ENCODE peak calls at places on chromosomes 3 and 15, in five cellular contexts. D is neural crest cell, K is glutamatergic neuron, O is K562, W is foreskin fibroblast. C is an unnamed sample.

GRCh38 chr3:177894021-177894690 is 642.1 kb upstream of the KCNMB2 start:
- DNase-seq in D (no peak), K (no peak), O (no peak), W (no peak), C (no peak)

GRCh38 chr3:192515661-192516040 is 211.7 kb downstream of the FGF12 start:
- DNase-seq in D (no peak), K (no peak), O (no peak), W (no peak), C (no peak)

GRCh38 chr3:146331967-146332366 is 81.1 kb upstream of the PLSCR4 start:
- DNase-seq in D (no peak), K (no peak), O (no peak), W (no peak), C (no peak)

GRCh38 chr3:129692743-129693142 is 86.3 kb upstream of the PLXND1 start:
- DNase-seq in D (no peak), K (no peak), O (no peak), W (no peak), C (no peak)

GRCh38 chr3:194189243-194189791 is 53.4 kb downstream of the HES1 start:
- DNase-seq in D (no peak), K (peak; percentile 45), O (no peak), W (no peak), C (no peak)

GRCh38 chr3:24339266-24339825 is 155.3 kb downstream of the THRB start:
- DNase-seq in D (no peak), K (no peak), O (no peak), W (no peak), C (no peak)

GRCh38 chr15:87487484-87487883 is 769.1 kb downstream of the NTRK3 start:
- DNase-seq in D (no peak), K (no peak), O (no peak), W (no peak), C (no peak)

GRCh38 chr3:55879901-55880331 is 392.8 kb upstream of the WNT5A start:
- DNase-seq in D (no peak), K (no peak), O (no peak), W (no peak), C (no peak)

GRCh38 chr15:82159922-82160321 is 102.6 kb downstream of the EFL1 start:
- DNase-seq in D (no peak), K (no peak), O (no peak), W (peak; percentile 99), C (no peak)

GRCh38 chr3:81554805-81555204 is 206.6 kb downstream of the GBE1 start:
- DNase-seq in D (no peak), K (no peak), O (no peak), W (no peak), C (no peak)

GRCh38 chr15:69766156-69766555 is 313.5 kb downstream of the RPLP1 start:
- DNase-seq in D (no peak), K (no peak), O (no peak), W (no peak), C (no peak)

GRCh38 chr3:152436707-152437615 is 168.2 kb downstream of the MBNL1 start:
- DNase-seq in D (no peak), K (no peak), O (no peak), W (no peak), C (no peak)

GRCh38 chr15:65344214-65344908 is 33.4 kb downstream of the IGDCC3 start:
- DNase-seq in D (no peak), K (peak; percentile 11), O (no peak), W (no peak), C (peak; percentile 50)

GRCh38 chr3:87350367-87351199 is 74.2 kb upstream of the POU1F1 start:
- DNase-seq in D (no peak), K (no peak), O (peak; percentile 43), W (peak; percentile 28), C (peak; percentile 7)

GRCh38 chr15:85874236-85874635 is 79.5 kb upstream of the KLHL25 start:
- DNase-seq in D (no peak), K (no peak), O (no peak), W (no peak), C (no peak)

DNA sequence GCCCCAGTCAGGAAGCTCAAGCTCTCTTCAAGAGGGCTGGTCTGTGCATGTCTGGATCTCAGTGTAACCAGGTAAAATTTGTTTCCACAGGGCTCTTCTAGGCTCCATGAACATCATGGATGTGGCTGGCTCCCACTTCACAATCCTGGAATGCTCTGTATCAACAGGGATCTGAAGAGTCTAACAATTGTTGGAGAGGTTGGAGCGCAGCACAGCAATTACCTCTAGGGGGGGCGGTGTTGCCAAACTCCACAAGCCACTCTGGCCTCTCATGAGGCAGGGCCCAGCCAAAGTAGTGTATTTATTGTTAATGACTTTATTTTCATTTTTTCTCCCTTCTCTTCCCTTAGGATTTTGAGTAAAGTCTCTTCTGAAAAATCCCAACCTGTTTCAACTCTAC is 6.1 kb upstream of the EIF2B5 start:
- DNase-seq in D (no peak), K (peak; percentile 33), O (peak; percentile 29), W (peak; percentile 32), C (peak; percentile 40)
- TF ChIP-seq CTCF in D (peak; percentile 51), K (peak; percentile 24), O (peak; percentile 56), W (peak; percentile 53), C (peak; percentile 43)

DNA sequence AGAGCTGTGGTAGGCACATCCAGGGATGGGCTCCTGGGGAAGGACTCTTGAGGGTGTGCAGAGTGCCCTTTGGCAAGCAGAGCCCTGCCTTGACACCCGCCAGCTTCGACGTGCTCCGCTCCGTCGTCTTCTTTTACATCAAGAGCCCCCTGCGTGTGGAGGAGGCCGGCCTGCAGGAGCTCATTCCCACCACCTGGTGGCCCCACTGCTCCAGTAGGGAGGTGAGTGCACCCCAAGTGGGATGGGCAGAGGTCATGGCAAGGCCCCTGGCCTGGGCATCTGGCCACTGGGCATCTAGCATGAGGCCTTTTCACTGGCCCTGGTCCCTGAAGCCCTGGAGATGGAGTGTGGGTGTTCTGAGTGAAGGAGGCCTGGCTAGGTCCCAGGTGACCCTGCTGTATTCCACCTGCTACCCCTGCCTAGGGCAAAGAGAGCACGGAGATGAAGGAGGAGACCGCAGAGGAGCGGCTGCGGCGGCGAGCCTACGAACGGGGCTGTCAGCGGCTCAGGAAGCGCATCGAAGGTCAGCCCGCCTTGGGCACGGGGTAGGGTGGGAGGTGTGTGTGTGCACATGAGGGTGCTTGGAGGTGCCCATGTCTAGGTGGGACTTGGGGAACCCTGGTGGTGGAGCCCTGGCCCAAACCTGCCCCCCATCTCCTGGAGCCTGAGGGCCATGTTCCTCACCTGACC is 12.2 kb downstream of the RNF123 start:
- DNase-seq in D (no peak), K (peak; percentile 68), O (peak; percentile 32), W (no peak), C (peak; percentile 43)
- TF ChIP-seq CTCF in D (peak; percentile 44), K (peak; percentile 56), O (peak; percentile 50), W (peak; percentile 65), C (peak; percentile 48)

DNA sequence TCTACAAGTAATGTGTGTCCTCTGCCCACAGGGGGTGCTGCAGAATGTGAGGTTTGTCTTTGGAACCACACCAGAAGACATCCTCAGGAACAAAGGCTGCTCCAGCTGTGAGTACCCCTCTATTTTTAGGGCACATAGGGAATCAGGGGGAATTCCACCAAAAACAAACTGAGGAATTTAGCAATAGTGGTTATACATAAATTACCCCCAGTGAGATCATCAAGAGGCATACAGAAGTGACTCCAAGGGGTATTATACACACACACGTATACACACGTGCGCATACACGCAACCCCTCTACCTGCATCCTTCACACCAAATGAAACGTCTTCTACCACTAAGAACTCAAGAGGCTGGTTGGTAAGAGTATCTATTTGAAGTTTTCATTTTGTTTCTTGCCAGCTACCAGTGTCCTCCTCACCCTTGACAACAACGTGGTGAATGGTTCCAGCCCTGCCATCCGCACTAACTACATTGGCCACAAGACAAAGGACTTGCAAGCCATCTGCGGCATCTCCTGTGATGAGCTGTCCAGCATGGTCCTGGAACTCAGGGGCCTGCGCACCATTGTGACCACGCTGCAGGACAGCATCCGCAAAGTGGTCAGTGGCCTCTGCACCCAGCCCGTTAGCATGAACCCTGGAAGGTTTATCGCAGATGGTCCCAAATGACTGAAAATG is 2.8 kb downstream of the THBS1 start:
- DNase-seq in D (no peak), K (no peak), O (peak; percentile 44), W (peak; percentile 40), C (peak; percentile 32)
- TF ChIP-seq CTCF in D (peak; percentile 39), K (no peak), O (peak; percentile 21), W (peak; percentile 20), C (peak; percentile 30)

GRCh38 chr3:106823706-106824105 is 553.5 kb upstream of the CCDC54 start:
- DNase-seq in D (no peak), K (no peak), O (no peak), W (no peak), C (no peak)

GRCh38 chr3:106826861-106827311 is 550.4 kb upstream of the CCDC54 start:
- DNase-seq in D (no peak), K (no peak), O (no peak), W (no peak), C (no peak)

GRCh38 chr3:106825962-106826605 is 551.2 kb upstream of the CCDC54 start:
- DNase-seq in D (no peak), K (no peak), O (no peak), W (peak; percentile 80), C (no peak)

GRCh38 chr3:106822204-106822603 is 555.0 kb upstream of the CCDC54 start:
- DNase-seq in D (no peak), K (no peak), O (no peak), W (no peak), C (no peak)

DNA sequence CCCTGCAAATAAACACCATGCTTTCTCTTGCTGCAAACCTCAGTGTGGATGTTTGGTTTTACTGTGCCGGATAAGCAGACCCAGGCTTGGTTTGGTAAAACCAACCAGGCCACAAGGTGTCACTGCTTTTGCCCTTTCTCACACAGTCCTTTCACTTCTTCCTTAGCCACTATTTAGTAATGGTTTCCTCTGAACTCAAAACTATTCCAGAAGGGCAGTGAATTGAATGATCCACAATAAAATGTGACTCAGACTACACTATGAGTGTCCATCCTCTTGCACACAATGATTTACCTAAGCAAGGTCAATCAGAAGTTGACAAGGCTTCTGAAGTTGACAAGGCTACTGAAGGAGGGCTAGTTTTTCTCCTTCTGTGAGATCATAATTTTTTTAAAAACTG is 552.4 kb upstream of the CCDC54 start:
- DNase-seq in D (no peak), K (no peak), O (no peak), W (peak; percentile 47), C (no peak)
- TF ChIP-seq CTCF in D (peak; percentile 43), K (no peak), O (no peak), W (peak; percentile 42), C (peak; percentile 17)

GRCh38 chr3:94101860-94102259 is 39.0 kb downstream of the NSUN3 start:
- DNase-seq in D (no peak), K (no peak), O (no peak), W (no peak), C (no peak)
- TF ChIP-seq CTCF in D (peak; percentile 50), K (no peak), O (no peak), W (no peak), C (no peak)

GRCh38 chr15:66386204-66387123 is at the start of gene MAP2K1:
- DNase-seq in D (peak; percentile 94), K (peak; percentile 98), O (peak; percentile 98), W (peak; percentile 97), C (peak; percentile 98)
- TF ChIP-seq CTCF in D (peak; percentile 63), K (peak; percentile 25), O (peak; percentile 77), W (peak; percentile 60), C (peak; percentile 46)

DNA sequence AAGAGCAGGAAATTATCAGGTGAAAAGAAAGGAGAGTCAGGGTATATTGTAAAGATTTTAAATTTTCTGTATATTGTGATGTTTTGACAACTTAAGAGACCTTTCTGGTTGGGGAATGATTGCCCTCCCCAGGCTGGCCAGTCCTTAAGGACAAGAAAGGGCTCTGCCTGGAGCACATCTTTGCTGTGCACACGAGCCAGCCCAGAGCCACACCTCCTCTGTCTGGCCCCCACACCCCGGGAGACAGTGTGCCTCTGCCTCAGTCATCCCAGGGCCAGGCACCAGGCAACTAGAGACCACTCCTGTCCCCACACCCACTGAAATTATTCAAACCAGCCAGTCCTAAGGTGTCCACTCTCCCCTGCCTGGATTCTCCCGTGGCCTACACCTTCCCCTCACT is 67.1 kb downstream of the KBTBD12 start:
- DNase-seq in D (no peak), K (no peak), O (no peak), W (no peak), C (no peak)
- TF ChIP-seq CTCF in D (no peak), K (no peak), O (no peak), W (no peak), C (no peak)